ENCODE peak calls at places on chromosomes 6 and 20, in six cellular contexts. One of them, this sample, is unnamed.

GRCh38 chr6:23874985-23875384 is 251.0 kb upstream of the NRSN1 start:
- DNase-seq in IMR-90: no peak
- DNase-seq in H9: no peak
- DNase-seq in H1: no peak
- DNase-seq in neuronal stem cell: no peak
- DNase-seq in mesenchymal stem cell: no peak
- DNase-seq in this sample: no peak

GRCh38 chr6:167047554-167047953 is 48.4 kb downstream of the CEP43 start:
- DNase-seq in H1: no peak
- DNase-seq in neuronal stem cell: no peak
- DNase-seq in IMR-90: no peak
- DNase-seq in H9: no peak
- DNase-seq in mesenchymal stem cell: no peak
- DNase-seq in this sample: no peak

GRCh38 chr6:107700016-107700335 is 124.1 kb downstream of the SCML4 start:
- DNase-seq in H1: no peak
- DNase-seq in IMR-90: no peak
- DNase-seq in H9: no peak
- DNase-seq in mesenchymal stem cell: no peak
- DNase-seq in neuronal stem cell: no peak
- DNase-seq in this sample: no peak

GRCh38 chr6:7479801-7480266 is 61.6 kb upstream of the DSP start:
- DNase-seq in H1: no peak
- DNase-seq in IMR-90: peak; percentile 55
- DNase-seq in mesenchymal stem cell: peak; percentile 36
- DNase-seq in neuronal stem cell: no peak
- DNase-seq in H9: no peak
- DNase-seq in this sample: peak; percentile 56

GRCh38 chr6:157050537-157051280 is 272.6 kb downstream of the TMEM242 start:
- DNase-seq in mesenchymal stem cell: no peak
- DNase-seq in neuronal stem cell: no peak
- DNase-seq in H9: no peak
- DNase-seq in IMR-90: no peak
- DNase-seq in H1: no peak
- DNase-seq in this sample: no peak

GRCh38 chr6:135901776-135902524 is 50.4 kb downstream of the PDE7B start:
- DNase-seq in IMR-90: peak; percentile 96
- DNase-seq in neuronal stem cell: no peak
- DNase-seq in H1: no peak
- DNase-seq in mesenchymal stem cell: no peak
- DNase-seq in H9: no peak
- DNase-seq in this sample: no peak

GRCh38 chr6:160435935-160436334 is 87.8 kb downstream of the SLC22A3 start:
- DNase-seq in mesenchymal stem cell: no peak
- DNase-seq in neuronal stem cell: no peak
- DNase-seq in H9: no peak
- DNase-seq in IMR-90: no peak
- DNase-seq in H1: no peak
- DNase-seq in this sample: no peak

GRCh38 chr6:16575655-16576054 is 185.6 kb downstream of the ATXN1 start:
- DNase-seq in H9: no peak
- DNase-seq in mesenchymal stem cell: no peak
- DNase-seq in H1: no peak
- DNase-seq in IMR-90: no peak
- DNase-seq in neuronal stem cell: no peak
- DNase-seq in this sample: no peak

GRCh38 chr6:56902551-56903464 is 52.1 kb upstream of the BEND6 start:
- DNase-seq in H9: no peak
- DNase-seq in IMR-90: peak; percentile 76
- DNase-seq in H1: no peak
- DNase-seq in neuronal stem cell: peak; percentile 14
- DNase-seq in mesenchymal stem cell: peak; percentile 46
- DNase-seq in this sample: peak; percentile 71

GRCh38 chr20:58715709-58716475 is 23.3 kb downstream of the NPEPL1 start:
- DNase-seq in mesenchymal stem cell: no peak
- DNase-seq in H9: peak; percentile 24
- DNase-seq in H1: no peak
- DNase-seq in neuronal stem cell: no peak
- DNase-seq in IMR-90: no peak
- DNase-seq in this sample: no peak

GRCh38 chr6:37013516-37014491 is 8.3 kb downstream of the FGD2 start:
- DNase-seq in H1: no peak
- DNase-seq in mesenchymal stem cell: no peak
- DNase-seq in IMR-90: no peak
- DNase-seq in neuronal stem cell: no peak
- DNase-seq in H9: no peak
- DNase-seq in this sample: no peak

GRCh38 chr6:35544748-35545361 is 32.2 kb upstream of the TULP1 start:
- DNase-seq in H1: no peak
- DNase-seq in H9: peak; percentile 51
- DNase-seq in IMR-90: no peak
- DNase-seq in mesenchymal stem cell: no peak
- DNase-seq in neuronal stem cell: no peak
- DNase-seq in this sample: peak; percentile 97

GRCh38 chr20:38146628-38147027 is 18.4 kb downstream of the TGM2 start:
- DNase-seq in mesenchymal stem cell: no peak
- DNase-seq in IMR-90: no peak
- DNase-seq in H1: no peak
- DNase-seq in neuronal stem cell: no peak
- DNase-seq in H9: no peak
- DNase-seq in this sample: no peak

GRCh38 chr20:36988494-36988966 is 37.0 kb upstream of the SAMHD1 start:
- DNase-seq in H1: no peak
- DNase-seq in mesenchymal stem cell: no peak
- DNase-seq in H9: no peak
- DNase-seq in neuronal stem cell: no peak
- DNase-seq in IMR-90: peak; percentile 58
- DNase-seq in this sample: no peak

GRCh38 chr6:36660771-36661471 is 17.6 kb upstream of the CDKN1A start:
- DNase-seq in H9: peak; percentile 88
- DNase-seq in H1: no peak
- DNase-seq in IMR-90: no peak
- DNase-seq in neuronal stem cell: peak; percentile 57
- DNase-seq in mesenchymal stem cell: no peak
- DNase-seq in this sample: peak; percentile 82

GRCh38 chr20:57244221-57244585 is 22.2 kb downstream of the BMP7 start:
- DNase-seq in mesenchymal stem cell: no peak
- DNase-seq in neuronal stem cell: no peak
- DNase-seq in IMR-90: no peak
- DNase-seq in H9: no peak
- DNase-seq in H1: no peak
- DNase-seq in this sample: no peak

GRCh38 chr6:46652232-46652602 is 401 bp downstream of the CYP39A1 start:
- DNase-seq in mesenchymal stem cell: no peak
- DNase-seq in H9: no peak
- DNase-seq in IMR-90: no peak
- DNase-seq in neuronal stem cell: no peak
- DNase-seq in H1: no peak
- DNase-seq in this sample: no peak

GRCh38 chr6:14792118-14792955 is 453.5 kb upstream of the JARID2 start:
- DNase-seq in neuronal stem cell: no peak
- DNase-seq in H9: no peak
- DNase-seq in mesenchymal stem cell: no peak
- DNase-seq in IMR-90: no peak
- DNase-seq in H1: no peak
- DNase-seq in this sample: peak; percentile 85

DNA sequence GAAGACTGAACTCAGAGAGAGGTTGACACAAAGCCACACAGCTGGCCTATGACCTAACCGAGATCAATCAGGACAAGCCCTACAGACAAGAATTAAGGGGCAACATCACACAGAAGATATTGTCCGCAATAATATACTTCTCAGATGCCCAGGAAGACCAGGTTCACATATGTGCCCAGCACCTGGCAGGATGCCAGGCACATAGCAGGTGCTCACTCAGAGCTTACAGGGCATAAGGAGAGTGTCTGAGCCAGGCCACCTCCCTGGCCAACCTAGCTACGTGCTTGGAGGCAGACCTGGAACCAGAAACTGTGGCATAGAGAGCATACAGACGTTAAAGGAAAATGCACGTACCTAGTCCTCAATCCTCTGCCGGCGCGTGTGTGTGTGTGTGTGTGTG is 87.0 kb upstream of the LRFN2 start:
- DNase-seq in IMR-90: no peak
- DNase-seq in neuronal stem cell: no peak
- DNase-seq in H9: no peak
- DNase-seq in mesenchymal stem cell: no peak
- DNase-seq in H1: no peak
- DNase-seq in this sample: no peak
- H3K14ac ChIP-seq in IMR-90: no peak overlapping the region
- H3K14ac ChIP-seq in neuronal stem cell: no peak overlapping the region
- H3K14ac ChIP-seq in H9: no peak overlapping the region
- H3K14ac ChIP-seq in mesenchymal stem cell: no peak overlapping the region
- H3K14ac ChIP-seq in H1: no peak overlapping the region
- H3K14ac ChIP-seq in this sample: no peak overlapping the region

DNA sequence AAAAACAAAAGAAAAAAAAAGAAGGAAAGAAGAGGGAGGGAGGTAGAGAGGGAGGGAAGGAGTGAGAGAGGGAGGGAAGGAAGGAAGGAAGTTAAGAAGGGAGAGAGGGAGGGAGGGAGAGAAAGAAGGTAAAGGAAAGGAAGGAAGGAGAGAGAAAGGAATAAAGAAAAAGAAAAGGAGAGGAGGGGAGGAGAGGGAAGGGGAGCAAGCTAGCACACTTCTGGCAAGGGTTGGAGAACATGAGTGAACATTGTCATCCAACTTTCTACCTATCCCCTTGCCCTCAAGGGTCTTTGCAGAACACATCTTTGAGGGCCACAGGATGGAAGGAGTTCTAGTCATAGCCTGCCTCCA is 34.1 kb upstream of the IL17A start:
- DNase-seq in mesenchymal stem cell: no peak
- DNase-seq in H1: no peak
- DNase-seq in IMR-90: no peak
- DNase-seq in H9: no peak
- DNase-seq in neuronal stem cell: no peak
- DNase-seq in this sample: no peak
- H3K14ac ChIP-seq in mesenchymal stem cell: no peak overlapping the region
- H3K14ac ChIP-seq in H1: no peak overlapping the region
- H3K14ac ChIP-seq in IMR-90: no peak overlapping the region
- H3K14ac ChIP-seq in H9: no peak overlapping the region
- H3K14ac ChIP-seq in neuronal stem cell: no peak overlapping the region
- H3K14ac ChIP-seq in this sample: no peak overlapping the region

DNA sequence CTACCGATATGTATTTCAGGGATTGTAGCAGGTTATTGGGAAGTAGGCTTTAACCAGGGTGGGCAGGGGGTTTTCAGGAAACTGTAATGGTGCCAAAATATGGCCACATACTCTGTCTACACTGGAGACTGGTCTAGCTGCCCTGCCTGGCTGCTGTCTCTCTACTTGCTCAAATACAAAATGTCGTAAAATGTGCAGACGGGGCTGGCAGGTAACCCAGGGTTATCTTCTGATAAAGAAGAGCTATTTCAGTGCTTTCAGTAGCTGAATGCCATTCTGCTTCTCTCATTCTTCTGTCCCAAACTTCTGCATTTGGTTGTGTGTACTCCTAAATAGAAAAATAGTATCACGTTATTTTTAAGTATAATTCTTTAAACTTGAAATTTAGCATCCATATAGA is 616.2 kb downstream of the EPM2A start:
- DNase-seq in H9: no peak
- DNase-seq in mesenchymal stem cell: no peak
- DNase-seq in H1: no peak
- DNase-seq in neuronal stem cell: no peak
- DNase-seq in IMR-90: no peak
- DNase-seq in this sample: peak; percentile 57
- H3K14ac ChIP-seq in H9: no peak overlapping the region
- H3K14ac ChIP-seq in mesenchymal stem cell: no peak overlapping the region
- H3K14ac ChIP-seq in H1: no peak overlapping the region
- H3K14ac ChIP-seq in neuronal stem cell: no peak overlapping the region
- H3K14ac ChIP-seq in IMR-90: no peak overlapping the region
- H3K14ac ChIP-seq in this sample: no peak overlapping the region

DNA sequence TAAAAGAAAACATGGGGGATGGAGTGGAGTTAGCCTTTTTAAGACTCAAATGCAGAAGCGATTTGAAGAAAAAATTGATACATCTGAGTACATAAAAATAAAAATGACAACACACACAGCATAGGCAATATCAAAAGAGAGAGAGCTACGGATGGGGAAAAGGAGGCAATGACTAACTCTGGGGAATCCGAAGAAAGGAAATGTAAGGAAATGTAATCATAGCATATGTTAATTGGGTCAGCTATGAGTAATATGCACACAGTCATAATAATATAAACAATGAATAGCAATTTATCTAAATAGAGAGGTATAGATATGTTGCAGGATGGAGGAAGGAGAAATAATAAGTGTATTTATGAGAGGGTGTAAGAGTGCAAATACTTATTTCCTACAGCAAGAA is 83.4 kb downstream of the NOL4L start:
- DNase-seq in H9: no peak
- DNase-seq in IMR-90: peak; percentile 80
- DNase-seq in neuronal stem cell: no peak
- DNase-seq in mesenchymal stem cell: peak; percentile 66
- DNase-seq in H1: no peak
- DNase-seq in this sample: no peak
- H3K14ac ChIP-seq in H9: no peak overlapping the region
- H3K14ac ChIP-seq in IMR-90: no peak overlapping the region
- H3K14ac ChIP-seq in neuronal stem cell: no peak overlapping the region
- H3K14ac ChIP-seq in mesenchymal stem cell: no peak overlapping the region
- H3K14ac ChIP-seq in H1: no peak overlapping the region
- H3K14ac ChIP-seq in this sample: no peak overlapping the region

GRCh38 chr6:5515200-5515599 is 253.9 kb downstream of the FARS2 start:
- DNase-seq in H9: no peak
- DNase-seq in H1: no peak
- DNase-seq in mesenchymal stem cell: no peak
- DNase-seq in IMR-90: no peak
- DNase-seq in neuronal stem cell: no peak
- DNase-seq in this sample: no peak
- H3K14ac ChIP-seq in H9: no peak overlapping the region
- H3K14ac ChIP-seq in H1: no peak overlapping the region
- H3K14ac ChIP-seq in mesenchymal stem cell: no peak overlapping the region
- H3K14ac ChIP-seq in IMR-90: no peak overlapping the region
- H3K14ac ChIP-seq in neuronal stem cell: no peak overlapping the region
- H3K14ac ChIP-seq in this sample: no peak overlapping the region

This sample was measured in trophoblast cell.